ENCODE peak calls at places on chromosomes 7 and 10, in six cellular contexts. R, H, G, Q, L and V are unnamed samples.
A peak's percentile ranks its signal among the peaks of the same experiment; 100 is the strongest.

GRCh38 chr7:80468931-80469714 is 42.7 kb downstream of the GNAT3 start:
- DNase-seq in R (no peak), H (no peak), G (peak; percentile 76), Q (peak; percentile 36), L (no peak), V (no peak)

GRCh38 chr10:132061030-132061429 is 4.7 kb upstream of the JAKMIP3 start:
- DNase-seq in R (no peak), H (no peak), G (no peak), Q (no peak), L (no peak), V (no peak)

GRCh38 chr7:85693326-85693725 is 506.5 kb upstream of the SEMA3D start:
- DNase-seq in R (no peak), H (no peak), G (no peak), Q (no peak), L (no peak), V (no peak)

GRCh38 chr7:135855836-135856235 is 107.2 kb upstream of the FAM180A start:
- DNase-seq in R (no peak), H (peak; percentile 71), G (no peak), Q (peak; percentile 75), L (no peak), V (peak; percentile 45)

GRCh38 chr10:22226599-22226998 is 8.8 kb upstream of the EBLN1 start:
- DNase-seq in R (no peak), H (no peak), G (no peak), Q (no peak), L (no peak), V (no peak)

GRCh38 chr7:113444281-113444680 is 325.9 kb upstream of the SMIM30 start:
- DNase-seq in R (no peak), H (peak; percentile 53), G (no peak), Q (no peak), L (no peak), V (no peak)

GRCh38 chr7:70634610-70635068 is 497.3 kb upstream of the GALNT17 start:
- DNase-seq in R (no peak), H (peak; percentile 30), G (peak; percentile 98), Q (peak; percentile 99), L (no peak), V (no peak)

GRCh38 chr7:80851896-80852476 is 66.9 kb downstream of the SEMA3C start:
- DNase-seq in R (no peak), H (peak; percentile 86), G (peak; percentile 83), Q (peak; percentile 78), L (no peak), V (no peak)

GRCh38 chr10:28137907-28138880 is 139.3 kb upstream of the ODAD2 start:
- DNase-seq in R (no peak), H (no peak), G (peak; percentile 59), Q (peak; percentile 85), L (no peak), V (no peak)

GRCh38 chr10:78594938-78595645 is 473.7 kb upstream of the ZMIZ1 start:
- DNase-seq in R (no peak), H (no peak), G (no peak), Q (no peak), L (no peak), V (no peak)

GRCh38 chr7:110975476-110975875 is 115.5 kb upstream of the LRRN3 start:
- DNase-seq in R (no peak), H (no peak), G (no peak), Q (peak; percentile 7), L (no peak), V (no peak)

GRCh38 chr10:77360121-77360520 is 277.5 kb downstream of the KCNMA1 start:
- DNase-seq in R (no peak), H (no peak), G (peak; percentile 52), Q (no peak), L (no peak), V (no peak)

GRCh38 chr7:139118234-139118802 is 8.8 kb upstream of the ZC3HAV1 start:
- DNase-seq in R (no peak), H (peak; percentile 95), G (peak; percentile 81), Q (peak; percentile 82), L (no peak), V (no peak)

GRCh38 chr10:127148933-127149220 is 47.5 kb downstream of the INSYN2A start:
- DNase-seq in R (no peak), H (peak; percentile 95), G (peak; percentile 87), Q (peak; percentile 93), L (no peak), V (no peak)

DNA sequence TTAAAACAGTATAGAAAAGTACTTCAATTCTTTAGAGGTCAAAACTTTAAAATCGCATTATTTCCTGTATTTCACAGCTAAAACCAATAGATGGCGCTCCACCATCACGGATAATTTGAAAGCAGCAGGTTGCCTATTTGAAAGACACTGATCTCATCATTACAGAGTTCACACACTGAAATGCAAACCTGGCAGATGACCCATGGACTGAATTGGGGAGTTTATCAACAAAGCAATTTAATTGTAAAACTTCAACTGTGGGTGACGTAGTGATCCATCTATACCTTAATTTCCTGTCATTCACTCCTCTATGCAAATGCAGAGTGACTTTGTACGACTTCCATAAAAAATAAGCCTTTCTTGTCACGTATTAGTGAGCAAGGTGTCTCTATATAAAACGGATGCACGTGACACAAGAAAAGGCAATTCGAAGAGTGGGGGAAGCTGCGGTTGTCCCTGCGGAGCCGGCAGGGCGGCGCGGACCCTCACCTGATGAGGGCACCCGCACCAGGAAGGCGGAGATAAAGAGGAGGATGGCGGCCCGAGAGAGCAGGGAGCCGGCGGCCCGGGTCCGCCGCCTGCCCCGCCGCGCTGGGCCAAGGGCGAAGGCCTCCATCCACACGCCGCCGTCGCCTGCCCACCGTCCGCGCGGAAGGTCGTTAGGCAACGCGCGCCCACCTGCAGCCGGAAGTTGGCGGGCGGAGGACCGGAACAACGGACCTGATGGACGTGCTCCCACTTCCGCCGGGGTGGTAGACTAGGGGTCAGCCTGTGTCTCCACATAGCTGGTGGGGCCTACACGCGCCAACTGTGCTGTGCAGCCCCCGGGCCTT is at the start of gene ZPBP:
- DNase-seq in R (peak; percentile 38), H (peak; percentile 52), G (peak; percentile 4), Q (peak; percentile 4), L (no peak), V (no peak)
- H3K4me3 ChIP-seq in R (peak within 1 kb of the TSS; percentile 35), H (peak within 1 kb of the TSS; percentile 38), G (no peak within 1 kb of the TSS), Q (peak within 1 kb of the TSS; percentile 25), L (peak within 1 kb of the TSS; percentile 25), V (no peak within 1 kb of the TSS)

DNA sequence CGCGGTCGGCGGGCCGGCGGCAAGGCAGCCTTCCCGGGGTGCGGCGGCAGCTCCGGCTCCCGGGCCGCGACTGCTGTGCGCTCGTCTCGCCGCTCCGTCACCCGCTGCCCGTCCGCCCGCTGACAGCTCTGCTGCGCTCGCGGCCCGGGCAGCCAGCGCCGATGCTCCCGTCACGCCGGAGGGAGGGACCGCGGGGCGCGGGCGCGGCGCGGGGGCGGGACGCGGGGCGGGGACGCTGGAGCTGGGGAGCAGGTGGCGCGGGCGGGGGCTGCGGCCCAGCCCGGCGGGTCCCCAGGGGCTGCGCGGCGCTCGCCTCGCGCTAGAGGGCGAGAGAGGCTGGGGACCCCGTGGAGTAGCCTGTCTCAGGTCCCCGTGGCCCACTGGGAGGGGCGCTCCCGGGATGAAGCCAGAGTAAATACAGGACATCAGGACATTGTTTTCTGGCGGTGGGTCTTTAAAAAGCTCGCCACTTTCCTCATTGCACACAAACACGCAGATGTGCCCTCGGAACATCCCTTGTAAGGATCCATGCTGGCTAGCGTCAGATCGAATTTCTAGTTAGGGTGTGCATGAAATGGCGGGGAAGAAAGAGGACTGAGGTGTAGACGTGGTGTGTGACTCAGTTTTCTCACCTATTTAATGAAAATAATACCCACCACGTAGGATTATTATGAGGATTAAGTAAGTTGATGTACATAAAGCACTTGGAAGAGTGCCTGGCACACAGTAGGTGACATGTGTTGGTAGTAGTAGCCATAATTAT is at the start of gene ELAPOR2:
- DNase-seq in R (peak; percentile 84), H (peak; percentile 10), G (peak; percentile 8), Q (peak; percentile 46), L (peak; percentile 86), V (peak; percentile 91)
- TF ChIP-seq CTCF in R (peak; percentile 42), H (no peak), G (peak; percentile 27), Q (peak; percentile 7), L (peak; percentile 25), V (peak; percentile 80)

DNA sequence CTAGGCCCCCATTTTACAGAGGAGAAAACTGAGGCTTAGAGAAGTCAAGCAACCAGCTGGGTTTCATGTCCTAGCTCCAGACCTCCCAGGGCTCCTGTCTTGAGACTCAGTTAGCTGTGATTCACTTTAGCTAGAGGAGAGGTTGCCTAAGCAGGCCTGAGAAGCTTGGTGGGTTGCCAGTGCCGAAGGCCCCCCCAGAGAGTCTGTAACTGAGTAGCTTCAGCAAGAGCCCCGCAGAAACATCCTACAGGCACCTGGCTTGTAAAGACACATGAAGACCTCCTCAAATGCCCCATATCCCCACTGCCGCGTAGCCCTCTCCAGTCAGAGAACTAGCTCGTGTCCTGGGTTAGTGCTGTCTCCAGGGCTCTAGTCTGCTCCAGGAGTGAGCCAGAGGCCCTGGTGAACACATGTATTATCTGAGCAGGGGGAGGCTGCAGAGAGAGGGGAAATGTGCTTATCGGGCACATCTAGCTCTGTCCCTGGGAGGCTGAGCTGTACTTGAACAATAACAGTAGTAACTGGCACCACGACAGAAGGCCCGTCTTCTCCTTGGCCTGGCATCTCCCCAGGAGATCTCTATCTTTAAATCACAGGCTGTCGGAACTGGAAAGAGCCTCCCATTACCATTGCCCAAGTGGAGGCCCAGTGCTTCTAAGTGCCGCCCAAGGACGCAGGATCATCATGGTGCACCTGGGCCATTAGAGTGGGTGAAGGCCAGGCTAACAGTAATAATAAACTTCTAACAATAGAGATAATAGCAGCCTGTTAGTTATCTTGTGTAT is 28.9 kb downstream of the UNC5B start:
- DNase-seq in R (no peak), H (no peak), G (peak; percentile 50), Q (peak; percentile 83), L (no peak), V (no peak)
- H3K36me3 ChIP-seq in R (no peaks in the 10 kb centered on the region), H (no peaks in the 10 kb centered on the region), G (no peaks in the 10 kb centered on the region), Q (no peaks in the 10 kb centered on the region), L (no peaks in the 10 kb centered on the region), V (no peaks in the 10 kb centered on the region)

GRCh38 chr7:118072893-118073674 is 110.9 kb upstream of the LSM8 start:
- DNase-seq in R (no peak), H (peak; percentile 97), G (no peak), Q (no peak), L (no peak), V (no peak)
- H3K4me3 ChIP-seq in R (no peak overlapping the region), H (no peak overlapping the region), G (no peak overlapping the region), Q (no peak overlapping the region), L (no peak overlapping the region), V (no peak overlapping the region)

DNA sequence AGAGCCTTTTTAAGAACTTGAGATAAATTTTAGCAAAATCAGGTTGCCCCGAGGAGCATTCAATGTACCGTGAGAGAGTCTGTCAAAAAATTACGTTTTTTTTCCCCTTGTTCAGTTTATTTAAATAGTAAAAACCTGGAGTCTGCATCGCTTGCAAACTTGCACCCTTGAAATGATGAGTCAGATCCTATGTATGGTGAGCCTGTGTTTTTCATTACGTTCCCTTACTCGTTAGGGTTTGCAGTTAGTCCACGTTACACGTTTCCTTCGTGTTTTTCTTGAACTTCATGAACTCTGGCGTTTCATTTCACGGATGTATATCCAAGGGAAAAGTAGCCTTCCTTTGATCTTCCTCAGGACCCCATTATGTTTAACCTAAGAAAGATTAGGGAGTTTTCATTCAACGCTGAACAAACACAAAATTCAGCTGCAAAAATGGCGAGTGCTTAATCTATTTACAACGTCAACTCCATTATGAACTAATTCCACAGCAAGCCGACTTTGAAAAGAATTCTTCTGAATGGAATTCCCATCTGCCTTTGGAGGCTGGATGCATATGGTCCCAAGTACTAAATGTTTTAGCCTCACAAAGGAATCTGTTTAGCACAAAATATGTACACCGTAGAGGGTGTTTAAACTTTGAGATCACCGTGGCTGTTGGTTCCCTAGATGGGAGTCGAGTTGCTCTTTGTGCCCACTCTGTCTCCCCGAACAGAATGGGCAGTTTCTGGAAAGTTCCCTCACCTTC is 182.4 kb downstream of the MYOF start:
- DNase-seq in R (no peak), H (no peak), G (peak; percentile 74), Q (peak; percentile 61), L (no peak), V (no peak)
- TF ChIP-seq CTCF in R (no peak), H (no peak), G (no peak), Q (no peak), L (no peak), V (no peak)

GRCh38 chr7:100093054-100093453 is 4.3 kb downstream of the COPS6 start:
- DNase-seq in R (no peak), H (no peak), G (no peak), Q (no peak), L (no peak), V (no peak)
- H3K36me3 ChIP-seq in R (peaks cover 68% of the 10 kb centered on the region), H (peaks cover 51% of the 10 kb centered on the region), G (peaks cover 67% of the 10 kb centered on the region), Q (peaks cover 57% of the 10 kb centered on the region), L (peaks cover 49% of the 10 kb centered on the region), V (peaks cover 90% of the 10 kb centered on the region)